ENCODE peak calls at places on chromosomes 13 and 19, in nine cellular contexts. S, B, O, A, H, K, Y, V and L are unnamed samples.

GRCh38 chr13:77323858-77324257 is 3.0 kb downstream of the MYCBP2 start:
- DNase-seq in S (no peak), B (no peak), O (no peak), A (no peak), H (no peak), K (no peak), Y (no peak), V (no peak), L (no peak)

GRCh38 chr19:6073858-6074708 is 36.2 kb downstream of the RFX2 start:
- DNase-seq in S (no peak), B (no peak), O (no peak), A (no peak), H (no peak), K (peak; percentile 57), Y (no peak), V (no peak), L (no peak)

GRCh38 chr19:4014541-4015491 is 7.3 kb downstream of the PIAS4 start:
- DNase-seq in S (no peak), B (peak; percentile 59), O (no peak), A (no peak), H (no peak), K (no peak), Y (no peak), V (no peak), L (no peak)

GRCh38 chr19:30555075-30555787 is 183.0 kb downstream of the ZNF536 start:
- DNase-seq in S (no peak), B (no peak), O (no peak), A (no peak), H (no peak), K (no peak), Y (no peak), V (peak; percentile 61), L (peak; percentile 59)

GRCh38 chr13:102317593-102317992 is 84.3 kb downstream of the FGF14 start:
- DNase-seq in S (peak; percentile 70), B (peak; percentile 28), O (no peak), A (no peak), H (peak; percentile 81), K (peak; percentile 88), Y (peak; percentile 8), V (no peak), L (peak; percentile 73)

GRCh38 chr13:41401371-41401770 is 56.0 kb upstream of the RGCC start:
- DNase-seq in S (no peak), B (no peak), O (no peak), A (peak; percentile 25), H (no peak), K (no peak), Y (no peak), V (no peak), L (no peak)

GRCh38 chr13:43874512-43875092 is 4.9 kb downstream of the CCDC122 start:
- DNase-seq in S (no peak), B (no peak), O (no peak), A (peak; percentile 45), H (peak; percentile 67), K (no peak), Y (peak; percentile 54), V (peak; percentile 45), L (no peak)

GRCh38 chr13:52345631-52346251 is 60.2 kb downstream of the THSD1 start:
- DNase-seq in S (no peak), B (no peak), O (no peak), A (no peak), H (no peak), K (no peak), Y (peak; percentile 21), V (no peak), L (no peak)

GRCh38 chr19:52664461-52664860 is 26.3 kb upstream of the ZNF83 start:
- DNase-seq in S (no peak), B (no peak), O (no peak), A (no peak), H (no peak), K (no peak), Y (no peak), V (no peak), L (no peak)

GRCh38 chr19:52662631-52663030 is 24.5 kb upstream of the ZNF83 start:
- DNase-seq in S (no peak), B (no peak), O (peak; percentile 49), A (peak; percentile 88), H (no peak), K (no peak), Y (no peak), V (no peak), L (peak; percentile 20)

GRCh38 chr19:52665047-52665446 is 26.9 kb upstream of the ZNF83 start:
- DNase-seq in S (no peak), B (no peak), O (no peak), A (peak; percentile 2), H (no peak), K (no peak), Y (no peak), V (no peak), L (no peak)

GRCh38 chr19:52667972-52668371 is 29.8 kb upstream of the ZNF83 start:
- DNase-seq in S (no peak), B (no peak), O (no peak), A (no peak), H (no peak), K (no peak), Y (no peak), V (no peak), L (no peak)

DNA sequence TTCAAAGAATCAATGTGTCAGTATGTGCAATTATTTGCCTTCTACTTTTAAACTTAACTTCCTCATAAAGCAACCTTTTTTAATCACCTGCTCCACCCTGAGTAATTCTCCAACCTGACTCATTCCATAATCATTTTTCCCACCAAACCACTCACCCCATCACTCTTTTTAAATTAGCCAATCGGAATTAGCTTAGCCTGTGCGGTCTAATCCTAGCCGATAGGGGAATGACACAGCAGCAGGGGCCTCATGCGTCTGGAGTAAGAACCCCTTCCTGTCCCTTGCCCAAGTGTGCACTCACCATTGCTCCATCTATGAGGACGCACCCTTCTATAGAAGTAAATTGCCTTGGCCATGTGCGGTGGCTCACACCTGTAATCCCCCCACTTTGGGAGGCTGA is 27.4 kb upstream of the ZNF83 start:
- DNase-seq in S (no peak), B (no peak), O (peak; percentile 21), A (peak; percentile 89), H (no peak), K (no peak), Y (peak; percentile 39), V (no peak), L (peak; percentile 27)
- TF ChIP-seq CTCF in S (no peak), B (no peak), O (no peak), A (no peak), H (no peak), K (no peak), Y (no peak), V (no peak), L (no peak)

DNA sequence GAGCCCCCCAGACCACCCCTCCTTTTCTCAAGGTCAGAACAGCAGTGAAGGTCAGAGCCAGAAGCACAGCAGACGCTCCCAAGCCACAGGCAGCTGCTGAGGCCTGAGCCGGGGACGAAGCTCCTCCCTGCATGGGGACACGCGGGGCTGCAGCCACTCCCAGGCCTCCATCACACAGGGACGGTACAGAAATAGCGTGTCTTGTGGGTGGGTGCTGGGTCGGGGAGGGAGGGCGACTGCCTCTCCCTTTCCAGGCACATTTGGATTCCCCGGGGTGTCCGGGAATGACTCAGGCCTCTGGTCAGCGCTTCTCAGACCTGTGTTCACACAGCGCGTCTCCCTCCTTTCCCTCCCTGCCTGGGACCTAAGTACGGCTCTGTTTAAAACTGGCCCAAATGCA is 33.2 kb downstream of the RASA3 start:
- DNase-seq in S (no peak), B (peak; percentile 45), O (peak; percentile 65), A (peak; percentile 73), H (peak; percentile 86), K (peak; percentile 95), Y (peak; percentile 93), V (peak; percentile 95), L (peak; percentile 97)
- H3K4me3 ChIP-seq in S (no peak overlapping the region), B (no peak overlapping the region), O (no peak overlapping the region), A (no peak overlapping the region), H (no peak overlapping the region), K (no peak overlapping the region), Y (no peak overlapping the region), V (peak overlapping the region; percentile 24), L (no peak overlapping the region)

GRCh38 chr19:45468159-45468651 is 409 bp downstream of the FOSB start:
- DNase-seq in S (peak; percentile 45), B (peak; percentile 64), O (no peak), A (no peak), H (no peak), K (peak; percentile 81), Y (no peak), V (peak; percentile 24), L (peak; percentile 57)
- TF ChIP-seq CTCF in S (no peak), B (no peak), O (no peak), A (no peak), H (peak; percentile 3), K (no peak), Y (no peak), V (peak; percentile 13), L (no peak)

DNA sequence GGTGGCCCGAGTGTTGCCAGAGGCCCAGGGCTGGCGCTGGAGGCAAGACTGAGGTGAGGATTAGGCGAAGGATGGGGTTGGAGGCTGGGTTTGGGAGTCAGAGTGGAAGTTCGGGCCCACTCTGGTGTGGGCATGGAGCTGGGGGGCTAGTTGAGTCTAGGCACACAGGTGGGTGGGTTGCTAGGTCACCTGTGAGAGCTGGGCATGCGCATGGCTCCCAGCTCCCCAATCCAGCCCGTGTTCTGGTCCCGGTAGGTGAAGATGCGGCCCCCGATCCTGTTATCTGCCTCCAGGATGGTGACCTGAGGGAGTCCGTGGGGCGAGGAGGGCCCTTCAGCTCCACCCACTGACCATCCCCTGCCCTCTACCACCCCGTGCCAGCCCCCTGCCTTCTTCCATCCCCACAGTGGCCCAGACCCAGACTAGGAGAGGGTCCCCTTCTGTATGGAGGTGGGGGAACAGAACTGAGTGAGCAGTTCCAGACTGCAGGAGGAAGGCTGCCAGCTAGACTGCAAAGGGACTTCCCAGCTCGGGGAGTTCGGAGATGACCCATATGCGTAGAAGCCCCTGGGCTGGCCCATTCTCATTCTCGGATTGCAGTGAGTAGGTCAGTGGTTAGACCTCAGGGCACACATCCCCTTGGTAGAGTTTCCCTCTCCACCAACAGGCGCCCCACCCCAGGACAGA is 1.7 kb downstream of the IL4I1 start:
- DNase-seq in S (no peak), B (no peak), O (no peak), A (no peak), H (no peak), K (no peak), Y (no peak), V (no peak), L (no peak)
- H3K4me3 ChIP-seq in S (no peak overlapping the region), B (no peak overlapping the region), O (no peak overlapping the region), A (no peak overlapping the region), H (no peak overlapping the region), K (no peak overlapping the region), Y (no peak overlapping the region), V (no peak overlapping the region), L (no peak overlapping the region)

GRCh38 chr13:79869326-79869725 is 388.4 kb downstream of the NDFIP2 start:
- DNase-seq in S (no peak), B (no peak), O (peak; percentile 32), A (peak; percentile 22), H (no peak), K (no peak), Y (peak; percentile 37), V (no peak), L (no peak)

GRCh38 chr13:79870123-79870522 is 389.2 kb downstream of the NDFIP2 start:
- DNase-seq in S (no peak), B (no peak), O (no peak), A (no peak), H (peak; percentile 32), K (no peak), Y (peak; percentile 28), V (no peak), L (no peak)

GRCh38 chr13:79867248-79867647 is 386.3 kb downstream of the NDFIP2 start:
- DNase-seq in S (no peak), B (no peak), O (no peak), A (no peak), H (peak; percentile 8), K (no peak), Y (peak; percentile 36), V (peak; percentile 49), L (peak; percentile 43)

GRCh38 chr13:79871594-79871993 is 390.6 kb downstream of the NDFIP2 start:
- DNase-seq in S (no peak), B (no peak), O (no peak), A (no peak), H (no peak), K (no peak), Y (no peak), V (no peak), L (no peak)

GRCh38 chr13:79870766-79871165 is 389.8 kb downstream of the NDFIP2 start:
- DNase-seq in S (no peak), B (no peak), O (no peak), A (no peak), H (no peak), K (no peak), Y (peak; percentile 64), V (peak; percentile 9), L (peak; percentile 39)
- TF ChIP-seq CTCF in S (no peak), B (no peak), O (no peak), A (no peak), H (no peak), K (no peak), Y (no peak), V (no peak), L (no peak)